ENCODE peak calls at places on chromosome 20, in four cellular contexts. Q, V, R and Y are unnamed samples.

GRCh38 chr20:62805365-62805710 is 703 bp downstream of the OGFR start:
- DNase-seq in Q (no peak), V (no peak), R (no peak), Y (no peak)

GRCh38 chr20:64140956-64141355 is 23.3 kb upstream of the MYT1 start:
- DNase-seq in Q (no peak), V (no peak), R (no peak), Y (no peak)

GRCh38 chr20:62938105-62938888 is at the start of gene GID8:
- DNase-seq in Q (no peak), V (peak), R (no peak), Y (peak)

GRCh38 chr20:35742741-35743523 is 872 bp upstream of the RBM39 start:
- DNase-seq in Q (no peak), V (no peak), R (no peak), Y (no peak)

GRCh38 chr20:33674294-33675126 is at the start of gene NECAB3:
- DNase-seq in Q (peak), V (peak), R (no peak), Y (peak)

GRCh38 chr20:9609892-9610502 is 95.6 kb downstream of the LAMP5 start:
- DNase-seq in Q (no peak), V (peak), R (no peak), Y (peak)

GRCh38 chr20:35702051-35702823 is 3.0 kb downstream of the ROMO1 start:
- DNase-seq in Q (no peak), V (peak), R (no peak), Y (no peak)

GRCh38 chr20:15278041-15278440 is 940.6 kb upstream of the FLRT3 start:
- DNase-seq in Q (no peak), V (peak), R (peak), Y (no peak)

GRCh38 chr20:19964289-19965263 is 52.6 kb upstream of the NAA20 start:
- DNase-seq in Q (no peak), V (peak), R (no peak), Y (no peak)

GRCh38 chr20:52242237-52243230 is 51.0 kb upstream of the ZFP64 start:
- DNase-seq in Q (no peak), V (peak), R (no peak), Y (no peak)

GRCh38 chr20:33653900-33654596 is 8.1 kb upstream of the C20orf144 start:
- DNase-seq in Q (no peak), V (peak), R (no peak), Y (no peak)

GRCh38 chr20:3334156-3334943 is 73.1 kb downstream of the DNAAF9 start:
- DNase-seq in Q (no peak), V (no peak), R (no peak), Y (no peak)

GRCh38 chr20:58135441-58136170 is 92.8 kb downstream of the ANKRD60 start:
- DNase-seq in Q (no peak), V (peak), R (peak), Y (no peak)

GRCh38 chr20:23233341-23233740 is 117.2 kb upstream of the NXT1 start:
- DNase-seq in Q (no peak), V (no peak), R (no peak), Y (no peak)

DNA sequence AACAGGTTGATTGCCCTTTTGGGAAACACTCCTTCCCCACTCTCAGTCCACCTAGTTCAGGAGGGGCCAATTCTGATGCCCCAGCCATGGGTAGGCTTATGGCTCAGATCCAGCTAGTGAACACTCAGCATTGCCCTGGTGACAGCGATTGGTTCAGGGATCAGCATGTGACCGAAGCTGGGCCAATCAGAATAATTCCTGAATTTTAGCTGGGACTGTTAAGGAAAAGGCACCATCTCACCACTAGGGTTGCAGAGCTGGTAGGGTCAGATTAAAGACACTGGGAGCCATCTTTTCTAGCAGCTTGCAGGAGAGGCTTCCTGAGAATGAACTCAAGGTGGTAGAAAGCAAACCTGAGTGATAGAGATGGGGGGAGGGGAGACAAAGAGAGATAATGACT is 44.4 kb downstream of the EYA2 start:
- DNase-seq in Q (no peak), V (peak), R (no peak), Y (no peak)
- TF ChIP-seq CTCF in Q (no peak), V (peak), R (peak), Y (peak)

DNA sequence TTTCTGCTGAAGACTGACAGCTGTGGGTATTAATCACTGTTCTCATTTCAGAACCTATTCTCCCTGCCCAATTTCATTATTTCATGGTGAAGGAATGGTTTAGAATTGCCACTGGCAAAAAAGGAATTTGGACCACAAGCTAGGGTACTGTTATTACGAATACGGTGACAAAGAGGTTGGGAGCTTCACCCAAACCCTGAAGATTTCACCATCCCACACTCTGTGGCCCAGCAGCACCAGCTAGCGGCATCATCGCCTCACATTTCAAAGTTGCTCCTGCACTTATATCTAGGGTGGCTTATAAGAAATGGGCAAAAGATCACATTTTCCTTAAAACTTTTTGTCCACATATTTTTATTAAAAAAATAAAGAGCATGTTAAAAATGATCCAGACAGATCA is 236.1 kb downstream of the SYNDIG1 start:
- DNase-seq in Q (no peak), V (no peak), R (no peak), Y (no peak)
- TF ChIP-seq CTCF in Q (no peak), V (no peak), R (no peak), Y (no peak)

DNA sequence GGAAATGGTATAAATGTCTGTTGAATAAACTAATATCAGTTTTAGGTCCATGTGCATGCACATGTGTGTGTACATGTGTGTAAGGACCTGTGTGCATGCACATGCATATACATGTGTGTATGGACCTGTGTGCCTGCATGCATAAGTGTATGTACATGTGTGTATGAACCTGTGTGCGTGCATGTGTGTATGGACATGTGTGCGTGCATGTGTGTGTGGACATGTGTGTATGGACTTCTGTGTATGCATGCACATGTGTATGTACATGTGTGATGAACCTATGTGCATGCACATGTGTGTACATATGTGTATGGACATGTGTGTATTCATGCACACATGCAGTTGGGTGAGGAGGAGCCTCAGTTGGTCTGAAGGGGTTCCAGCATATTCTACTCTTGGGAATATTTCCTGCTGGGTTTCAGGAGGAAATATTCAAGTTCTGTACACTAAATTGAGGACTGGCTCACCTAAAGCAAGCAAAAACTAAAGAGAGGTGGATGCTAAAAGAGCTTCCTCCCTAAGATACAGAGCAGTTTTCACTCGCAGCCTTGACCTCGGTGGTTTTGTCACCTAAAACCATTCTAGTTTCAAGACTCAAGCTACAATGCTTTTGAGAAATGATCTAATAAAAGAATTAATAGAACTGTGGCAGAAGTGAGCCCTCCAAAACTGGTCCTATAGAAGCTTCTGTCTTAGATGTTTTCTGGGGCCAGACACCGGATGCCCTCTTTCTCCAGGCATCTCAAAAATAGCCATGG is 742.8 kb downstream of the MAFB start:
- DNase-seq in Q (no peak), V (no peak), R (no peak), Y (no peak)
- TF ChIP-seq CTCF in Q (no peak), V (no peak), R (no peak), Y (no peak)

DNA sequence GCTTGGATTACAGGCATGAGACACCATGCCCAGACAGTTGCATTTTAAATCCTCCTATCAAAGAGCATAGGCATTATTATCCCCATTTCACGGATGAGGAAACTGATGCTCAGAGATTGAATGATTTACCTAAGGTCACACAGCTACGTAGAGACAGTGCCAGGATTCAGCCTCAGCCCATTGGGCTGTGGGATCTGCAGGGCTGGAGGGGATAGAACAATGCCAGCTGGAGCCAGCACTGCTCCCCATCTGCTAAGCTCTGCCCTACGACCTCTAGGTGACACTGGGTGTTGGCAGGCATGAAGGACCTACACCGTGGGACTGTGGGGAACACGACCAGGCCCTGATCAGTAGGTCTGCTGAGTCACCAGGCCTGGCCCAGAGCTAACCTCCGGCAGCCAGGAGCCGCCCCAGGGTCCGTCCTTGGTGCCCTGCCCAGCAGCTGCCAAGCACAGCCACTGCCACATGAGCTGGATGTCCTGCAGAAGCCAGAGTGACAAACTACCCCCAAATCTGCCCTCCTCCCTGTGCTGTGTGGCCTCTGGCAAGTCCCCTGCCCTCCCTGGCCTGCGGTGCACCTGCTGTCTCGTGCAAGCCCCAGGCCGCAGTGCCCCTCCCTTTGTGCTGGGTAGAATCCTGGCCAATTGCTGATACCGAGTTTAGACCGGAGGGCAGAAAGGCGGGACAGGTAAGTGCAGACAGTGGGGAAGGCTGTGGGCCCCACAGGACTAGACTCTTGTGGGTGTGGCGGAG is 47.6 kb upstream of the PTGIS start:
- DNase-seq in Q (no peak), V (no peak), R (no peak), Y (no peak)
- TF ChIP-seq CTCF in Q (no peak), V (no peak), R (no peak), Y (no peak)

GRCh38 chr20:11540558-11540957 is 377.1 kb upstream of the BTBD3 start:
- DNase-seq in Q (no peak), V (no peak), R (no peak), Y (no peak)

GRCh38 chr20:11549172-11550117 is 368.2 kb upstream of the BTBD3 start:
- DNase-seq in Q (no peak), V (no peak), R (no peak), Y (no peak)

GRCh38 chr20:11542645-11543044 is 375.0 kb upstream of the BTBD3 start:
- DNase-seq in Q (no peak), V (no peak), R (no peak), Y (no peak)

GRCh38 chr20:11544029-11544678 is 373.5 kb upstream of the BTBD3 start:
- DNase-seq in Q (no peak), V (peak), R (peak), Y (peak)
- TF ChIP-seq CTCF in Q (peak), V (peak), R (peak), Y (peak)

GRCh38 chr20:60976913-60977312 is 275.1 kb upstream of the CDH4 start:
- DNase-seq in Q (no peak), V (no peak), R (no peak), Y (no peak)
- TF ChIP-seq CTCF in Q (no peak), V (no peak), R (no peak), Y (no peak)

GRCh38 chr20:21529863-21530262 is 16.0 kb upstream of the NKX2-2 start:
- DNase-seq in Q (no peak), V (no peak), R (no peak), Y (no peak)
- TF ChIP-seq CTCF in Q (peak), V (peak), R (peak), Y (peak)

GRCh38 chr20:50892394-50892793 is 38.8 kb downstream of the ADNP start:
- DNase-seq in Q (no peak), V (no peak), R (no peak), Y (no peak)
- TF ChIP-seq CTCF in Q (no peak), V (no peak), R (no peak), Y (no peak)

DNA sequence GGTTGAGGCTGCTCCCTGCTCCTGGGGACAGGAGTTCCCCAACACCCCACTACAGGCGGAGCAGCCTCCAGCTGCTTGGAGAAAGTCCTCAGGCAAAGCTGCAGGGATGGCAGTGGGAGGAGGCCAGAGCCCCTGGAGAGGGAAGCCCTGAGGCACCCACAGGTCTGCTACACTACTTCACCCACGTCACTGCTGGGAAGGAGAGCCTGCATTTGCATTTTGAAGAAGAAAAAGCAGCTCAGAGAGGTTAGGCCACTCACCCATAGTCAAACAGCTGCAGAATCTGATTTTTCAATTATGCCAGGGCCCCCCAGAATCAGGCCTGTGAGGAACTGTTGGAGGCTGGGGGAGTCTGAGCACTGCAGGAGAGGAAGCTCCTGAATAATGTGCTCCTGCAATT is 17.2 kb downstream of the BFSP1 start:
- DNase-seq in Q (no peak), V (no peak), R (no peak), Y (no peak)
- TF ChIP-seq CTCF in Q (no peak), V (no peak), R (no peak), Y (no peak)